ENCODE peak calls at places on chromosomes 6 and 20, in ten cellular contexts. L, Y, S, O, J, P, H, C, U and D are unnamed samples.
A peak's percentile ranks its signal among the peaks of the same experiment; 100 is the strongest.

GRCh38 chr6:34195726-34196115 is 41.0 kb upstream of the HMGA1 start:
- DNase-seq in P (no peak), J (no peak), S (no peak), C (no peak), U (no peak), O (no peak), Y (no peak), L (peak; percentile 50), H (no peak), D (no peak)

GRCh38 chr6:46221221-46221793 is 50.5 kb upstream of the ENPP5 start:
- DNase-seq in C (no peak), P (no peak), Y (peak; percentile 20), H (peak; percentile 58), J (no peak), S (peak; percentile 65), L (no peak), U (no peak), O (no peak), D (no peak)

GRCh38 chr6:157314705-157315321 is 8.5 kb downstream of the TMEM242 start:
- DNase-seq in L (no peak), U (no peak), P (no peak), O (no peak), C (no peak), J (no peak), S (peak; percentile 91), H (peak; percentile 60), Y (no peak), D (no peak)

GRCh38 chr6:166952567-166953464 is 3.5 kb downstream of the RNASET2 start:
- DNase-seq in H (no peak), U (no peak), O (no peak), J (no peak), S (no peak), L (no peak), Y (no peak), P (no peak), C (no peak), D (no peak)

GRCh38 chr20:37624963-37625362 is 68.9 kb upstream of the CTNNBL1 start:
- DNase-seq in O (no peak), Y (no peak), P (no peak), U (no peak), L (no peak), J (no peak), C (no peak), H (no peak), S (no peak), D (no peak)

GRCh38 chr6:72689107-72689954 is 67.5 kb downstream of the KCNQ5 start:
- DNase-seq in H (no peak), P (no peak), J (no peak), O (no peak), L (no peak), S (no peak), C (no peak), U (no peak), Y (no peak), D (no peak)

GRCh38 chr6:124722479-124722878 is 239.8 kb upstream of the RNF217 start:
- DNase-seq in U (no peak), C (no peak), L (no peak), S (no peak), J (no peak), P (no peak), H (no peak), Y (no peak), O (no peak), D (no peak)

GRCh38 chr20:39716796-39717341 is 754.7 kb downstream of the DHX35 start:
- DNase-seq in J (no peak), H (no peak), O (no peak), P (no peak), Y (no peak), S (no peak), U (no peak), C (no peak), L (no peak), D (no peak)

GRCh38 chr6:32845381-32845884 is 1.6 kb upstream of the PSMB8 start:
- DNase-seq in H (no peak), Y (no peak), U (no peak), L (no peak), S (no peak), C (peak; percentile 57), P (no peak), J (peak; percentile 25), O (no peak), D (no peak)

GRCh38 chr6:55882731-55883595 is 7.6 kb upstream of the BMP5 start:
- DNase-seq in J (no peak), P (no peak), Y (no peak), H (no peak), U (no peak), O (no peak), C (no peak), L (no peak), S (peak; percentile 87), D (no peak)

GRCh38 chr6:159106627-159107241 is 61.9 kb upstream of the TAGAP start:
- DNase-seq in U (peak; percentile 67), Y (peak; percentile 65), J (peak; percentile 68), O (peak; percentile 84), H (peak; percentile 67), S (peak; percentile 48), P (peak; percentile 68), C (no peak), L (peak; percentile 75), D (peak; percentile 34)

GRCh38 chr20:61673152-61673551 is 392.5 kb downstream of the TAF4 start:
- DNase-seq in C (no peak), U (no peak), S (no peak), O (no peak), Y (no peak), P (no peak), H (no peak), J (no peak), L (peak; percentile 32), D (no peak)

GRCh38 chr20:61911824-61912223 is 153.9 kb downstream of the TAF4 start:
- DNase-seq in U (no peak), H (no peak), C (no peak), J (no peak), Y (no peak), O (no peak), P (no peak), L (no peak), S (no peak), D (no peak)

GRCh38 chr6:122838060-122838780 is 49.2 kb downstream of the SMPDL3A start:
- DNase-seq in S (peak; percentile 47), O (no peak), H (peak; percentile 22), J (no peak), L (no peak), Y (no peak), U (no peak), C (no peak), P (no peak), D (no peak)

GRCh38 chr20:25252686-25253421 is 5.0 kb downstream of the PYGB start:
- DNase-seq in Y (no peak), S (no peak), O (peak; percentile 61), L (no peak), J (no peak), P (no peak), U (no peak), C (no peak), H (no peak), D (no peak)

GRCh38 chr6:165001502-165002157 is 307.8 kb downstream of the C6orf118 start:
- DNase-seq in U (no peak), C (no peak), J (no peak), O (no peak), L (no peak), S (no peak), P (no peak), H (no peak), Y (no peak), D (no peak)

GRCh38 chr6:113318553-113318952 is 538.6 kb upstream of the MARCKS start:
- DNase-seq in H (no peak), P (no peak), J (no peak), Y (no peak), U (no peak), S (peak; percentile 15), C (no peak), L (no peak), O (no peak), D (no peak)

GRCh38 chr6:37170273-37171140 is 555 bp downstream of the PIM1 start:
- DNase-seq in Y (peak; percentile 58), H (peak; percentile 73), P (peak; percentile 50), S (no peak), O (peak; percentile 53), C (peak; percentile 88), J (peak; percentile 42), L (peak; percentile 80), U (no peak), D (peak; percentile 86)
- TF ChIP-seq CTCF in Y (no peak), H (peak; percentile 17), P (peak; percentile 43), S (peak; percentile 9), O (no peak), C (peak; percentile 26), J (peak; percentile 11), L (peak; percentile 23), U (no peak), D (peak; percentile 36)

DNA sequence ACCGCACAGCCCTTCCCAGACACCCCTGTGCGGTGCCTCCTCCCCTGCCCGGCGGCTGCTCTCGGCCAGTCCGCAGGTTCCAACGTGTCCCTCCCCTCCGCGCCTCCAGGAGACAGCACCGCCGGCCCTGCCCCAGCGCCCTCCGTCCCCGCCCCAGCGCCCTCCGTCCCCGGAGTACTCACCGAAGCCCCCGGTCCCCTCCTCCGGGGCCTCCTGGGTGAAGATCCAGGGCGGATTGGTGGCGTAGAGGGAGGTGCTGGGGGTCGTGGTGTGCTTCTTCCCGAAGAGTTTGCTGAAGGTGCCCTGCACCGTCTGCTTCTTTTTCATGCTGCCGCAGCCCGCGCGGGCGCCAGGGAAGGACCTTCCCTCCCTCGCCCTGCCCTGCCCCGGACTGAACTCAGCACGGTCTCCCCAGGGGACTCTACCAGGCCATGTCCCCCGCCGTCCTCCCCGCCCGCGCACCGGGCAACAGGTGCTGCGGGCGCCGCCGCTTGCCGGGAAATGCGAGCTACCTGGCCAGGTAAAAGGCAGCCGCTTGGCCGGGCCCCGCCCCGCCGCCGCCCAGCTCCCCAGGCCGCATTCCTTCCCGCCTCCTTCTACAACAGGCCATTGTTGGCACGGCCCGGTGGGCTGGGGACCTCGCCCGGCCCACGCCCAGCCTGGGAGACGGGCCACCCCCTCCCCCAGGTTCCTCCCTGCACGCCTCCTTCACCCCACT is at the start of gene C6orf132:
- DNase-seq in S (peak; percentile 20), Y (peak; percentile 48), C (no peak), J (no peak), H (peak; percentile 70), U (no peak), P (no peak), L (peak; percentile 86), O (peak; percentile 86), D (no peak)
- TF ChIP-seq CTCF in S (no peak), Y (no peak), C (no peak), J (no peak), H (no peak), U (no peak), P (no peak), L (peak; percentile 10), O (no peak), D (no peak)

GRCh38 chr20:33521461-33521860 is 31.6 kb downstream of the CBFA2T2 start:
- DNase-seq in H (no peak), S (no peak), O (no peak), J (no peak), U (no peak), C (no peak), L (no peak), Y (no peak), P (no peak), D (no peak)
- TF ChIP-seq CTCF in H (no peak), S (no peak), O (no peak), J (no peak), U (no peak), C (no peak), L (no peak), Y (no peak), P (no peak), D (no peak)

DNA sequence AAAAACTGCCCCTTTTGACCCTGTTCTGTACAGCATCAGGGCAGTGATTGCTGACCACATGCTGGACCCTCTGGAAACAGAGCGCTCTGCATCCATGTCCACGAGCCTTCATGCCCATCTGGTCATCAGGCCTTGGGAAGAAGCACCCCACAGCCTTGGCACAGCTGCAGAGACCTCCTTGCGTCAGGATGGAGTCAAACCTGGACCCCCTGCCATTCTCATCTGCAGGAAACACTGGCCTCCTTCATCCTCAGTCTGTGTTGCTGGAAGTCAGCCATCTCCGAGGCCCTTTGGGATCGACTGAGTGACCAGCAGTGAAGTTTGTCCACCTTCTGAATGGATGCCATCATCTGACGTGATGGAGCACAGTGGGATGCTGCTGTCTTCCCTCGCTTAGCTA is 2138.3 kb upstream of the DEFB115 start:
- DNase-seq in C (no peak), L (no peak), P (no peak), Y (no peak), U (no peak), J (no peak), S (no peak), O (no peak), H (no peak), D (no peak)
- TF ChIP-seq CTCF in C (no peak), L (no peak), P (no peak), Y (no peak), U (no peak), J (no peak), S (no peak), O (no peak), H (no peak), D (no peak)